ENCODE peak calls at places on chromosome 11, in nine cellular contexts. C, L, O, Y, S, G, D, Z and P are unnamed samples.

GRCh38 chr11:35237860-35238715 is 99.1 kb downstream of the CD44 start:
- DNase-seq in C (peak; percentile 59), L (peak; percentile 65), O (no peak), Y (peak; percentile 23), S (no peak), G (peak; percentile 90), D (no peak), Z (peak; percentile 15), P (peak; percentile 88)

GRCh38 chr11:130815921-130816320 is 100.4 kb downstream of the SNX19 start:
- DNase-seq in C (no peak), L (no peak), O (no peak), Y (no peak), S (no peak), G (no peak), D (no peak), Z (no peak), P (no peak)

GRCh38 chr11:95699631-95700470 is 89.7 kb downstream of the FAM76B start:
- DNase-seq in C (no peak), L (peak; percentile 38), O (peak; percentile 25), Y (no peak), S (peak; percentile 50), G (no peak), D (peak; percentile 77), Z (no peak), P (no peak)

GRCh38 chr11:122633219-122633829 is 22.2 kb upstream of the UBASH3B start:
- DNase-seq in C (peak; percentile 85), L (peak; percentile 77), O (peak; percentile 49), Y (no peak), S (peak; percentile 38), G (peak; percentile 73), D (peak; percentile 83), Z (peak; percentile 49), P (peak; percentile 75)

GRCh38 chr11:35178067-35178805 is 39.3 kb downstream of the CD44 start:
- DNase-seq in C (no peak), L (no peak), O (no peak), Y (no peak), S (no peak), G (no peak), D (no peak), Z (no peak), P (no peak)

GRCh38 chr11:59025097-59025496 is 61.0 kb upstream of the GLYATL1B start:
- DNase-seq in C (no peak), L (no peak), O (no peak), Y (no peak), S (no peak), G (no peak), D (no peak), Z (no peak), P (no peak)

GRCh38 chr11:114236829-114237228 is 59.4 kb upstream of the NNMT start:
- DNase-seq in C (no peak), L (peak; percentile 79), O (no peak), Y (no peak), S (no peak), G (no peak), D (peak; percentile 27), Z (no peak), P (no peak)

GRCh38 chr11:73359930-73360742 is 16.1 kb upstream of the RELT start:
- DNase-seq in C (peak; percentile 66), L (peak; percentile 48), O (no peak), Y (no peak), S (no peak), G (peak; percentile 62), D (peak; percentile 61), Z (peak; percentile 78), P (peak; percentile 91)

GRCh38 chr11:36164522-36165250 is 124.5 kb downstream of the COMMD9 start:
- DNase-seq in C (peak; percentile 83), L (peak; percentile 17), O (no peak), Y (no peak), S (no peak), G (no peak), D (peak; percentile 37), Z (no peak), P (no peak)

GRCh38 chr11:47714554-47715081 is 551 bp downstream of the AGBL2 start:
- DNase-seq in C (no peak), L (peak; percentile 26), O (peak; percentile 56), Y (no peak), S (no peak), G (peak; percentile 6), D (peak; percentile 53), Z (no peak), P (peak; percentile 59)

GRCh38 chr11:78244546-78245315 is 56.0 kb downstream of the USP35 start:
- DNase-seq in C (no peak), L (no peak), O (no peak), Y (no peak), S (peak; percentile 77), G (no peak), D (no peak), Z (peak; percentile 25), P (no peak)

GRCh38 chr11:88179141-88179540 is 3.9 kb upstream of the RAB38 start:
- DNase-seq in C (peak; percentile 94), L (no peak), O (peak; percentile 99), Y (no peak), S (peak; percentile 82), G (no peak), D (peak; percentile 20), Z (no peak), P (no peak)

GRCh38 chr11:68659158-68659921 is 25.0 kb upstream of the GAL start:
- DNase-seq in C (peak; percentile 89), L (peak; percentile 99), O (peak; percentile 76), Y (no peak), S (peak; percentile 94), G (no peak), D (peak; percentile 93), Z (peak; percentile 89), P (no peak)

GRCh38 chr11:45665206-45665932 is at the start of gene CHST1:
- DNase-seq in C (no peak), L (no peak), O (peak; percentile 11), Y (no peak), S (peak; percentile 2), G (peak; percentile 74), D (peak; percentile 60), Z (peak; percentile 90), P (peak; percentile 76)

DNA sequence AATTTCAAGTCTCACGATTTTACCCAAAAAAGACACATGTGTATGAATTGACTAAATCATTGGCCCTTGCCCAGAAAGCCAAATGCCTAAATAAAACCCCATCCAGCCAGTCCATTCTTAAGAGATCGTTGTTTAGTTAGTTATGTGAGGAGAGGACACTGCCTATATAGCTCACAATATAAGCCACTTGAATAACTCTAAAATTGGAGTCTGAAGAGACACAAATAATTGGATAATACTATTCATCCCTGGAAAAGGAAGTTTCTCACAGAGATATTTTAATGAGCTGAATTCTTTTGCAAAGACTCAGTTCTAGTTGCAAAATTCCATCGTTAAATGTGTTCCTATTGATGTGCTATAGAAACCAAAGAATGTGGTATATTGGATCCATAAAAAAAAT is 176.7 kb downstream of the SOX6 start:
- DNase-seq in C (no peak), L (no peak), O (no peak), Y (no peak), S (no peak), G (no peak), D (peak; percentile 56), Z (no peak), P (no peak)
- H3K9ac ChIP-seq in C (no peak overlapping the region), L (no peak overlapping the region), O (no peak overlapping the region), Y (no peak overlapping the region), S (no peak overlapping the region), G (no peak overlapping the region), D (no peak overlapping the region), Z (no peak overlapping the region), P (no peak overlapping the region)

DNA sequence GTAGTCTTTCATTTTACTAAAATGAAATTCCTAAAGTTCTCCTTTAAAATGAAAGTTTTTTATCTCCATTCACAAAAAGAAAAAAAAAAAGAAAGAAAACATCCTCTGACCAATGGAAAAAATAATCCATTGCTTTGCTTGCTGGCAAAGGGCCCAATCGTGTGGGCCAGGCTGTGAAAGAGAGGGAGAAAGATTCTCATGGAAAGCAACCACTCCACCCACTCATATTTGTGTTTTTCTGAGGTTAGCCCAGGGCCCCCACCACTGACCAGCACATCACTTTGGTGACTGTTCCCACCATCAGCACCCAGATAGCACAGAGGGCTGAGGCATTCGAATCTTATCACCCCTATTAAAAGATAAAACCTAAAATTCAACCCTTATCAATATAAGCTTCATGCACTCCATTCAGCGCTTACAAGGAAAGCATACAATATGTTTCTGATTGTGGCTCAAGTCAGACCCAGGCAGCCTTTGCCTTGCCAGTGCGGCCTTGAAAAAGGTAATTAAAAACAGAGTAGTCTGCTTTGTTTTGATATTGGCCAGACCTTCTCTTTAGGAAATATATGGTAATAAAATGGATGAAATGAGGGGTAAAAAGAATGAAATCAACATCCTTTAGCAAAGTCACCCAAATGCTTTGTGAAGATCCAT is 192.8 kb downstream of the ETS1 start:
- DNase-seq in C (no peak), L (no peak), O (no peak), Y (no peak), S (peak; percentile 25), G (no peak), D (peak; percentile 25), Z (peak; percentile 53), P (no peak)
- H3K4me3 ChIP-seq in C (no peak overlapping the region), L (no peak overlapping the region), O (no peak overlapping the region), Y (no peak overlapping the region), S (no peak overlapping the region), G (no peak overlapping the region), D (no peak overlapping the region), Z (no peak overlapping the region), P (no peak overlapping the region)

GRCh38 chr11:64068705-64069400 is 33.1 kb downstream of the FLRT1 start:
- DNase-seq in C (no peak), L (no peak), O (no peak), Y (no peak), S (no peak), G (no peak), D (no peak), Z (no peak), P (no peak)
- H3K9ac ChIP-seq in C (no peak overlapping the region), L (no peak overlapping the region), O (no peak overlapping the region), Y (no peak overlapping the region), S (no peak overlapping the region), G (no peak overlapping the region), D (no peak overlapping the region), Z (no peak overlapping the region), P (no peak overlapping the region)

DNA sequence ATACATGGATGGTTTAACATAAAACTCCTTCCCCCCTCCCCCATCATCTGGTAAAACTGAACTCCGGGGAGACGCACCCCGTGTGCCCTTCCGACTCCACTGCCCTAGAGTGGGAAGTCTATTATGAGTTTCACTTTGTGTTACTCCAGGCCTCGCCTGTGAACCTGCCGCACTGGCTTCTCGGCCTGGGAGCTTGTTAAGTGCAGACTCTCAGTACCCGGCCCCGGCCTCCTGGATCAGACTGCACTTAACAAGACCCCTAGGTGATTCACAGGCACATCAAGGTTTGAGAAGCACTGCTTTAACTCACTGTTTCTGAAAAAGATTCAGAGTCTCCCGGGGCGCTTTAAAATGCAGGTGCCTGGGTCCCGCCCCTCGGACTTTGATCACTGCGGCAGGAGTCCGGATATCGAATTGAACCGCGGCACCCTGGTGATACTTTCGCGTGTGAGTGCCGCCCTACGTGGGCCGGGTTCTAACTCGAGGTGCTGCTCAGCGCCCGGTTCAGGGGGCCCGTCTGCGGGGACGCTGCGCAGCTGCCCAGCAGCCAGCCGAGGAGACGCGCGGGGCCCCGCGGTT is 3.6 kb downstream of the PTGDR2 start:
- DNase-seq in C (no peak), L (no peak), O (no peak), Y (no peak), S (no peak), G (no peak), D (no peak), Z (no peak), P (peak; percentile 70)
- H3K4me3 ChIP-seq in C (no peak overlapping the region), L (no peak overlapping the region), O (no peak overlapping the region), Y (peak overlapping the region; percentile 5), S (no peak overlapping the region), G (peak overlapping the region; percentile 19), D (no peak overlapping the region), Z (no peak overlapping the region), P (no peak overlapping the region)